ENCODE peak calls at places on chromosome 9, in six cellular contexts. One of them, this sample, is unnamed.

GRCh38 chr9:97510797-97511761 is 9.6 kb downstream of the TMOD1 start:
- DNase-seq in mesendoderm: no peak
- DNase-seq in mesenchymal stem cell: peak
- DNase-seq in IMR-90: peak
- DNase-seq in H1: no peak
- DNase-seq in neuronal stem cell: no peak
- DNase-seq in this sample: peak

GRCh38 chr9:3240651-3241268 is 285.0 kb downstream of the RFX3 start:
- DNase-seq in mesenchymal stem cell: peak
- DNase-seq in mesendoderm: peak
- DNase-seq in neuronal stem cell: peak
- DNase-seq in IMR-90: peak
- DNase-seq in H1: peak
- DNase-seq in this sample: peak

GRCh38 chr9:99666571-99666970 is 155.1 kb upstream of the NR4A3 start:
- DNase-seq in mesendoderm: no peak
- DNase-seq in neuronal stem cell: no peak
- DNase-seq in mesenchymal stem cell: no peak
- DNase-seq in IMR-90: no peak
- DNase-seq in H1: no peak
- DNase-seq in this sample: no peak

GRCh38 chr9:113537227-113537810 is 73.8 kb downstream of the RGS3 start:
- DNase-seq in IMR-90: no peak
- DNase-seq in mesenchymal stem cell: no peak
- DNase-seq in mesendoderm: no peak
- DNase-seq in neuronal stem cell: no peak
- DNase-seq in H1: no peak
- DNase-seq in this sample: no peak

GRCh38 chr9:105278751-105279150 is 34.3 kb downstream of the SLC44A1 start:
- DNase-seq in H1: no peak
- DNase-seq in mesendoderm: no peak
- DNase-seq in mesenchymal stem cell: no peak
- DNase-seq in IMR-90: no peak
- DNase-seq in neuronal stem cell: no peak
- DNase-seq in this sample: no peak

GRCh38 chr9:77876091-77876490 is 155.5 kb downstream of the GNAQ start:
- DNase-seq in neuronal stem cell: no peak
- DNase-seq in H1: no peak
- DNase-seq in IMR-90: no peak
- DNase-seq in mesendoderm: peak
- DNase-seq in mesenchymal stem cell: peak
- DNase-seq in this sample: no peak

GRCh38 chr9:9792144-9792857 is 820.5 kb downstream of the PTPRD start:
- DNase-seq in mesendoderm: no peak
- DNase-seq in mesenchymal stem cell: no peak
- DNase-seq in neuronal stem cell: no peak
- DNase-seq in H1: no peak
- DNase-seq in IMR-90: no peak
- DNase-seq in this sample: no peak

GRCh38 chr9:127976943-127977871 is 3.6 kb downstream of the EEIG1 start:
- DNase-seq in H1: no peak
- DNase-seq in mesendoderm: no peak
- DNase-seq in IMR-90: no peak
- DNase-seq in neuronal stem cell: no peak
- DNase-seq in mesenchymal stem cell: no peak
- DNase-seq in this sample: no peak

GRCh38 chr9:113508111-113508749 is 44.7 kb downstream of the RGS3 start:
- DNase-seq in H1: no peak
- DNase-seq in mesendoderm: no peak
- DNase-seq in IMR-90: no peak
- DNase-seq in mesenchymal stem cell: no peak
- DNase-seq in neuronal stem cell: no peak
- DNase-seq in this sample: peak

GRCh38 chr9:89234636-89235035 is 56.0 kb upstream of the SHC3 start:
- DNase-seq in IMR-90: peak
- DNase-seq in neuronal stem cell: no peak
- DNase-seq in H1: no peak
- DNase-seq in mesendoderm: no peak
- DNase-seq in mesenchymal stem cell: no peak
- DNase-seq in this sample: peak

GRCh38 chr9:16535555-16535954 is 334.9 kb downstream of the BNC2 start:
- DNase-seq in H1: no peak
- DNase-seq in mesendoderm: no peak
- DNase-seq in neuronal stem cell: no peak
- DNase-seq in IMR-90: no peak
- DNase-seq in mesenchymal stem cell: no peak
- DNase-seq in this sample: no peak

GRCh38 chr9:111198936-111199335 is 131.1 kb downstream of the OR2K2 start:
- DNase-seq in mesendoderm: no peak
- DNase-seq in neuronal stem cell: no peak
- DNase-seq in H1: no peak
- DNase-seq in mesenchymal stem cell: no peak
- DNase-seq in IMR-90: peak
- DNase-seq in this sample: no peak

GRCh38 chr9:106860731-106861584 is 2.0 kb upstream of the ZNF462 start:
- DNase-seq in neuronal stem cell: peak
- DNase-seq in mesenchymal stem cell: peak
- DNase-seq in H1: no peak
- DNase-seq in mesendoderm: peak
- DNase-seq in IMR-90: peak
- DNase-seq in this sample: peak

GRCh38 chr9:113876806-113877236 is 712 bp downstream of the ZNF618 start:
- DNase-seq in neuronal stem cell: no peak
- DNase-seq in H1: no peak
- DNase-seq in mesendoderm: no peak
- DNase-seq in IMR-90: peak
- DNase-seq in mesenchymal stem cell: peak
- DNase-seq in this sample: no peak

GRCh38 chr9:114038724-114039313 is 39.3 kb downstream of the AMBP start:
- DNase-seq in H1: no peak
- DNase-seq in IMR-90: no peak
- DNase-seq in mesenchymal stem cell: no peak
- DNase-seq in mesendoderm: no peak
- DNase-seq in neuronal stem cell: no peak
- DNase-seq in this sample: peak

GRCh38 chr9:105242557-105242956 is 1.9 kb upstream of the SLC44A1 start:
- DNase-seq in H1: no peak
- DNase-seq in neuronal stem cell: no peak
- DNase-seq in mesenchymal stem cell: peak
- DNase-seq in IMR-90: no peak
- DNase-seq in mesendoderm: peak
- DNase-seq in this sample: no peak

GRCh38 chr9:16883586-16883985 is 13.1 kb upstream of the BNC2 start:
- DNase-seq in H1: no peak
- DNase-seq in mesenchymal stem cell: no peak
- DNase-seq in mesendoderm: no peak
- DNase-seq in IMR-90: peak
- DNase-seq in neuronal stem cell: no peak
- DNase-seq in this sample: no peak

GRCh38 chr9:134619983-134620612 is 21.5 kb upstream of the COL5A1 start:
- DNase-seq in H1: no peak
- DNase-seq in IMR-90: no peak
- DNase-seq in neuronal stem cell: no peak
- DNase-seq in mesenchymal stem cell: no peak
- DNase-seq in mesendoderm: no peak
- DNase-seq in this sample: peak

GRCh38 chr9:89891221-89892052 is 286.6 kb downstream of the GADD45G start:
- DNase-seq in mesenchymal stem cell: no peak
- DNase-seq in IMR-90: no peak
- DNase-seq in mesendoderm: no peak
- DNase-seq in H1: no peak
- DNase-seq in neuronal stem cell: no peak
- DNase-seq in this sample: peak

GRCh38 chr9:89796606-89797005 is 191.8 kb downstream of the GADD45G start:
- DNase-seq in H1: no peak
- DNase-seq in neuronal stem cell: no peak
- DNase-seq in mesenchymal stem cell: no peak
- DNase-seq in IMR-90: no peak
- DNase-seq in mesendoderm: no peak
- DNase-seq in this sample: no peak

GRCh38 chr9:115117999-115118470 is at the start of gene TNC:
- DNase-seq in H1: no peak
- DNase-seq in mesenchymal stem cell: peak
- DNase-seq in neuronal stem cell: peak
- DNase-seq in IMR-90: peak
- DNase-seq in mesendoderm: peak
- DNase-seq in this sample: peak

GRCh38 chr9:135816179-135816970 is 91.0 kb downstream of the CAMSAP1 start:
- DNase-seq in IMR-90: no peak
- DNase-seq in neuronal stem cell: no peak
- DNase-seq in mesenchymal stem cell: no peak
- DNase-seq in mesendoderm: no peak
- DNase-seq in H1: no peak
- DNase-seq in this sample: no peak

GRCh38 chr9:91395106-91395552 is 28.5 kb downstream of the NFIL3 start:
- DNase-seq in IMR-90: peak
- DNase-seq in mesendoderm: no peak
- DNase-seq in neuronal stem cell: no peak
- DNase-seq in H1: no peak
- DNase-seq in mesenchymal stem cell: peak
- DNase-seq in this sample: no peak

GRCh38 chr9:137441289-137441934 is at the start of gene ENTPD8:
- DNase-seq in mesendoderm: peak
- DNase-seq in IMR-90: no peak
- DNase-seq in H1: no peak
- DNase-seq in neuronal stem cell: no peak
- DNase-seq in mesenchymal stem cell: no peak
- DNase-seq in this sample: peak

GRCh38 chr9:94802795-94803194 is 76.3 kb downstream of the AOPEP start:
- DNase-seq in H1: no peak
- DNase-seq in neuronal stem cell: no peak
- DNase-seq in mesenchymal stem cell: peak
- DNase-seq in mesendoderm: no peak
- DNase-seq in IMR-90: peak
- DNase-seq in this sample: no peak

GRCh38 chr9:113484258-113484730 is 20.8 kb downstream of the RGS3 start:
- DNase-seq in H1: no peak
- DNase-seq in IMR-90: peak
- DNase-seq in mesenchymal stem cell: peak
- DNase-seq in neuronal stem cell: no peak
- DNase-seq in mesendoderm: no peak
- DNase-seq in this sample: peak

GRCh38 chr9:136399176-136400037 is 563 bp downstream of the SNAPC4 start:
- DNase-seq in H1: no peak
- DNase-seq in mesenchymal stem cell: peak
- DNase-seq in neuronal stem cell: no peak
- DNase-seq in mesendoderm: peak
- DNase-seq in IMR-90: no peak
- DNase-seq in this sample: no peak

GRCh38 chr9:119556129-119556875 is 187.1 kb upstream of the BRINP1 start:
- DNase-seq in mesenchymal stem cell: peak
- DNase-seq in H1: peak
- DNase-seq in neuronal stem cell: peak
- DNase-seq in mesendoderm: peak
- DNase-seq in IMR-90: peak
- DNase-seq in this sample: peak

GRCh38 chr9:119559056-119559455 is 189.8 kb upstream of the BRINP1 start:
- DNase-seq in mesenchymal stem cell: no peak
- DNase-seq in mesendoderm: no peak
- DNase-seq in neuronal stem cell: no peak
- DNase-seq in IMR-90: no peak
- DNase-seq in H1: no peak
- DNase-seq in this sample: no peak

GRCh38 chr9:119559986-119560385 is 190.8 kb upstream of the BRINP1 start:
- DNase-seq in mesendoderm: peak
- DNase-seq in neuronal stem cell: no peak
- DNase-seq in IMR-90: no peak
- DNase-seq in mesenchymal stem cell: no peak
- DNase-seq in H1: no peak
- DNase-seq in this sample: no peak
- H2BK15ac ChIP-seq in mesendoderm: no peak
- H2BK15ac ChIP-seq in neuronal stem cell: no peak
- H2BK15ac ChIP-seq in IMR-90: no peak
- H2BK15ac ChIP-seq in mesenchymal stem cell: no peak
- H2BK15ac ChIP-seq in H1: no peak
- H2BK15ac ChIP-seq in this sample: no peak

GRCh38 chr9:38060688-38061087 is 8.3 kb downstream of the SHB start:
- DNase-seq in IMR-90: no peak
- DNase-seq in neuronal stem cell: no peak
- DNase-seq in mesendoderm: no peak
- DNase-seq in H1: no peak
- DNase-seq in mesenchymal stem cell: no peak
- DNase-seq in this sample: no peak
- H3K9ac ChIP-seq in IMR-90: no peak
- H3K9ac ChIP-seq in neuronal stem cell: no peak
- H3K9ac ChIP-seq in mesendoderm: no peak
- H3K9ac ChIP-seq in H1: no peak
- H3K9ac ChIP-seq in mesenchymal stem cell: no peak
- H3K9ac ChIP-seq in this sample: no peak

GRCh38 chr9:101664432-101664831 is 69.7 kb upstream of the PPP3R2 start:
- DNase-seq in IMR-90: no peak
- DNase-seq in neuronal stem cell: no peak
- DNase-seq in mesendoderm: no peak
- DNase-seq in H1: no peak
- DNase-seq in mesenchymal stem cell: no peak
- DNase-seq in this sample: no peak
- H2BK15ac ChIP-seq in IMR-90: no peak
- H2BK15ac ChIP-seq in neuronal stem cell: no peak
- H2BK15ac ChIP-seq in mesendoderm: no peak
- H2BK15ac ChIP-seq in H1: no peak
- H2BK15ac ChIP-seq in mesenchymal stem cell: no peak
- H2BK15ac ChIP-seq in this sample: no peak

DNA sequence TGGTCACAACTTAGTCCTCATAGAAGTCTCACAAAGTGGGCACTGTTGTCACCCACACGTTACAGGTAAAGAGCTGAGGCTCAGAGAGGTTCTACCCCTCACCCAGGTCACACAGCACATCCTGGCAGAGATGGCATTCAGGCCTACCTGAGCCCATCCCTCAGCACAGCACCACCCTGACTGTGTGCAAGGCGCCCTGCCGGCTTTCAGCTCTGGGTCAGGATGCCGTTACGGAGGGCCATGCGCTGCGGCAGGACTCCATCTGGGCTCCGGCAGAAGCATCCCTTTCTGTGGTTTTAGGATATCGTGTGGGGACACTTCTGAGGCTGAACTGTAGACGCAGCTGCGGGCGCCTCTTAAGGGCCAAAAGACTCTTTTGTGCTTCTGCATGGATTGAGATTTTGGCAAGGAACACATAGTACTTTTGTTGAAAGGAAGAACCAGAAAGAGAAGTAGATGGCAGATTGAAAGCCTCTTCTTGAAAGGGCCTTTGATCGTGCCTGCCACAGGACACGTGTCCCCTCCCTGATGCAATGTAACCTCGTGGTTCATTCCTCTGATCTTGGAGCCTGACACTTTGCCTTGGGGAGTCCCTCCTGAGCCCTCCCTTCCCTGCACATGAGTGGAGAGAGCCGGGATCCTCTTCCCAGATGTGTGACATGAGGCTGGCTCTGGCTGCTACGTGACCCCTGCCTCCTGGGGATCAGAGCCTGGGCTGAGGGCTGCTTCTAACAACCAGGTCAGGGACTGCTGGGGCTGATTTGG is 31.3 kb downstream of the USP20 start:
- DNase-seq in IMR-90: no peak
- DNase-seq in H1: no peak
- DNase-seq in neuronal stem cell: no peak
- DNase-seq in mesendoderm: no peak
- DNase-seq in mesenchymal stem cell: no peak
- DNase-seq in this sample: no peak
- H3K9ac ChIP-seq in IMR-90: no peak
- H3K9ac ChIP-seq in H1: no peak
- H3K9ac ChIP-seq in neuronal stem cell: no peak
- H3K9ac ChIP-seq in mesendoderm: no peak
- H3K9ac ChIP-seq in mesenchymal stem cell: no peak
- H3K9ac ChIP-seq in this sample: no peak

This sample was measured in H9.